ENCODE peak calls at places on chromosomes 13 and 19, in nine cellular contexts. V is HCT116, F is neural progenitor cell, B is upper lobe of left lung, Q is suprapubic skin, H is thyroid gland, J is mammary epithelial cell, C is body of pancreas, P is psoas muscle. I is an unnamed sample. For H3K27me3 and H3K4me1, the result is how much of the 10 kb centered on the place peaks cover.

GRCh38 chr19:35061583-35062373 is 20.3 kb downstream of the HPN start:
- DNase-seq in H (no peak), F (no peak), C (no peak), J (no peak), P (peak), Q (no peak), V (no peak), B (no peak), I (no peak)

GRCh38 chr13:90430127-90430526 is 917.4 kb upstream of the MIR17HG start:
- DNase-seq in Q (no peak), V (no peak), F (no peak), B (no peak), H (no peak), C (no peak), P (no peak), J (no peak), I (no peak)

GRCh38 chr13:47816835-47817234 is 184.2 kb downstream of the SUCLA2 start:
- DNase-seq in J (no peak), C (no peak), F (peak), H (no peak), B (no peak), Q (no peak), V (no peak), P (no peak), I (no peak)

GRCh38 chr19:29687244-29687896 is 22.1 kb downstream of the PLEKHF1 start:
- DNase-seq in F (no peak), V (no peak), C (no peak), P (peak), Q (no peak), B (no peak), J (peak), H (no peak), I (no peak)

GRCh38 chr13:28379371-28380083 is 115.4 kb downstream of the FLT1 start:
- DNase-seq in Q (no peak), P (no peak), C (no peak), H (peak), B (no peak), J (no peak), F (no peak), V (no peak), I (no peak)

GRCh38 chr13:75480691-75481175 is 1.2 kb downstream of the TBC1D4 start:
- DNase-seq in P (peak), C (peak), J (peak), H (peak), Q (peak), B (peak), V (peak), F (peak), I (peak)

GRCh38 chr19:11377237-11377636 is 2.8 kb downstream of the SWSAP1 start:
- DNase-seq in F (no peak), B (peak), C (no peak), V (no peak), P (no peak), J (peak), H (peak), Q (no peak), I (no peak)

GRCh38 chr19:390386-391198 is 18.4 kb downstream of the C2CD4C start:
- DNase-seq in C (no peak), P (no peak), F (no peak), V (no peak), J (no peak), Q (no peak), B (peak), H (no peak), I (no peak)

GRCh38 chr13:85771856-85772255 is 27.4 kb downstream of the SLITRK6 start:
- DNase-seq in J (peak), Q (no peak), C (no peak), F (no peak), B (no peak), H (no peak), P (no peak), V (no peak), I (no peak)

GRCh38 chr19:20351244-20351643 is 184.2 kb downstream of the ZNF486 start:
- DNase-seq in P (no peak), H (no peak), V (no peak), J (no peak), Q (no peak), F (no peak), C (no peak), B (no peak), I (no peak)

GRCh38 chr13:32164622-32165268 is 133.2 kb downstream of the FRY start:
- DNase-seq in P (no peak), Q (no peak), F (peak), C (peak), V (peak), J (no peak), H (peak), B (peak), I (peak)

GRCh38 chr13:59771272-59771671 is 392.5 kb downstream of the DIAPH3 start:
- DNase-seq in J (no peak), C (no peak), F (peak), Q (no peak), P (no peak), V (no peak), H (no peak), B (no peak), I (peak)

GRCh38 chr13:70324519-70324918 is 216.3 kb upstream of the KLHL1 start:
- DNase-seq in F (no peak), Q (no peak), J (no peak), V (no peak), P (no peak), H (no peak), B (no peak), C (no peak), I (no peak)

GRCh38 chr13:47661076-47661475 is 340.0 kb downstream of the SUCLA2 start:
- DNase-seq in J (peak), H (no peak), F (no peak), B (no peak), C (no peak), Q (no peak), V (no peak), P (no peak), I (no peak)

GRCh38 chr13:39013462-39013861 is 22.8 kb upstream of the STOML3 start:
- DNase-seq in C (no peak), B (no peak), J (no peak), F (no peak), P (no peak), H (no peak), V (no peak), Q (no peak), I (no peak)

GRCh38 chr19:53771133-53771532 is 53.0 kb downstream of the NLRP12 start:
- DNase-seq in P (no peak), V (no peak), C (no peak), J (no peak), Q (no peak), F (no peak), B (no peak), H (no peak), I (peak)

GRCh38 chr13:79062291-79062690 is 343.8 kb downstream of the RBM26 start:
- DNase-seq in P (no peak), Q (no peak), C (no peak), F (no peak), B (no peak), H (no peak), V (no peak), J (no peak), I (no peak)

GRCh38 chr13:111322001-111322915 is 1.8 kb downstream of the TEX29 start:
- DNase-seq in Q (no peak), B (no peak), P (no peak), C (no peak), J (no peak), H (no peak), F (no peak), V (no peak), I (no peak)

GRCh38 chr13:46006688-46007452 is 45.7 kb downstream of the ZC3H13 start:
- DNase-seq in P (no peak), V (no peak), B (no peak), J (no peak), C (no peak), H (no peak), Q (no peak), F (no peak), I (no peak)

GRCh38 chr13:110001622-110002275 is 215.4 kb upstream of the IRS2 start:
- DNase-seq in B (no peak), F (no peak), Q (no peak), J (peak), P (no peak), C (no peak), H (no peak), V (no peak), I (no peak)

GRCh38 chr19:41427647-41428480 is 690 bp upstream of the B3GNT8 start:
- DNase-seq in H (peak), F (peak), B (peak), P (no peak), Q (no peak), C (peak), J (no peak), V (no peak), I (no peak)

GRCh38 chr13:106281426-106281825 is 254.0 kb downstream of the EFNB2 start:
- DNase-seq in J (no peak), P (no peak), B (no peak), F (no peak), C (no peak), V (no peak), H (no peak), Q (no peak), I (no peak)

GRCh38 chr19:15673176-15673654 is 328 bp downstream of the CYP4F12 start:
- DNase-seq in F (no peak), C (no peak), P (no peak), Q (no peak), B (no peak), H (no peak), J (peak), V (no peak), I (no peak)

GRCh38 chr13:101649490-101650126 is 197.1 kb downstream of the ITGBL1 start:
- DNase-seq in Q (no peak), V (no peak), P (no peak), C (no peak), F (no peak), H (no peak), J (peak), B (no peak), I (no peak)

GRCh38 chr13:53200498-53201453 is 172.2 kb downstream of the OLFM4 start:
- DNase-seq in P (peak), H (peak), V (no peak), Q (no peak), C (peak), B (peak), J (no peak), F (peak), I (no peak)

GRCh38 chr19:48367855-48368254 is 3.7 kb downstream of the SYNGR4 start:
- DNase-seq in V (no peak), H (peak), J (no peak), F (no peak), Q (no peak), C (no peak), P (no peak), B (no peak), I (no peak)

GRCh38 chr19:29841209-29841558 is 29.4 kb downstream of the CCNE1 start:
- DNase-seq in H (no peak), C (no peak), V (no peak), Q (peak), B (no peak), F (no peak), J (peak), P (peak), I (peak)

GRCh38 chr19:51473009-51473707 is 5.2 kb upstream of the CEACAM18 start:
- DNase-seq in B (peak), C (peak), P (peak), J (peak), F (peak), H (peak), V (peak), Q (peak), I (peak)

GRCh38 chr19:13089857-13090507 is 12.7 kb downstream of the LYL1 start:
- DNase-seq in J (no peak), C (no peak), H (no peak), Q (no peak), F (no peak), B (no peak), V (no peak), P (no peak), I (no peak)
- H3K27me3 ChIP-seq in J (under half), C (under half), H (under half), Q (under half), F (half or more), B (under half), V (under half), P (under half), I (under half)

GRCh38 chr13:40334616-40335015 is 331.8 kb downstream of the FOXO1 start:
- DNase-seq in B (no peak), J (no peak), Q (no peak), F (no peak), C (no peak), H (no peak), P (no peak), V (no peak), I (no peak)

GRCh38 chr13:40334031-40334430 is 332.4 kb downstream of the FOXO1 start:
- DNase-seq in P (no peak), H (no peak), J (no peak), C (no peak), B (no peak), F (no peak), Q (no peak), V (no peak), I (no peak)

GRCh38 chr13:40330950-40331349 is 335.5 kb downstream of the FOXO1 start:
- DNase-seq in B (no peak), V (no peak), C (no peak), J (peak), P (no peak), H (no peak), Q (no peak), F (no peak), I (no peak)

GRCh38 chr13:40331802-40332201 is 334.6 kb downstream of the FOXO1 start:
- DNase-seq in C (no peak), J (no peak), B (no peak), F (no peak), H (no peak), V (no peak), P (no peak), Q (no peak), I (no peak)

DNA sequence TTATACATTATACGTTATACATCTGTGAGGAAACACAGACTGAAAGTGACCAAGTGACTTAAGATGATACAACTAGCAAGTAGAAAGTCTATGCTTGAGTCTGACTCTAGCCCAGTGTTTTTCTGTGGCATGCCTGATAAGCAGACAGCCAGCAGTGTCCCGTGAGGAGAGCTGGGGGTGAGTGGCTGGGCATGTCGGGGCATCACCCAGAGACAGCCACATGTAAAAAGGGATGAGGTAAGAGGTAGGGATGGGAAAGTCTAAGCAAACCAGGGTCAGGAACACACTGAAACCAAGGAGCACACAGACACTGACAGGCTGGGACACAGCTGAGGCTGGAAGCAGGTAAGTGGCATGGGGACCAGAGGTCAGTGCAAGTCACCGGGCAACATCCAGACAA is 333.2 kb downstream of the FOXO1 start:
- DNase-seq in H (no peak), V (no peak), F (no peak), P (no peak), C (no peak), J (peak), B (no peak), Q (no peak), I (no peak)
- H3K4me1 ChIP-seq in H (under half), V (under half), F (under half), P (under half), C (under half), J (under half), B (under half), Q (under half), I (under half)

DNA sequence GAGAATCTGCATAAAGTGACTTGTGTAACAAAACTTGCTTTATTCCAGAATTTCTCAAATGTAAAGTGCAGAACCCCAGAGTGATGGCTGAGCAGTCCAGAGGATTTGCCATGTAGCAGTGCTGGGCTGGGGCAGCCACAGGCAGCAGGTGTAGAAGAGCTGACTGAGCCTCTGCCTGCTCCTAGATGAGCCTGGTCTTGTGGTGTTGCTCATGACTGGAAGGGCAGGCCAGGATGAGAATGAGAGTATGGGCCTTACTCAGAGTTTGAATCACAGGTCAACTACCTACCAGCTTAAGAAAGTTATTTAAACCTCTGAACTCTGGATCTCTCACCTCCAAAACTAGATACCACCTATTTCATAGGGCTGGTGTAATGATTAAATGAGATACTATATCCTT is 2.9 kb upstream of the C13orf42 start:
- DNase-seq in Q (no peak), P (no peak), H (no peak), V (no peak), C (no peak), F (no peak), B (no peak), J (peak), I (no peak)
- H3K27me3 ChIP-seq in Q (under half), P (under half), H (under half), V (under half), C (under half), F (under half), B (under half), J (under half), I (under half)

GRCh38 chr13:44561352-44561751 is 14.8 kb downstream of the TSC22D1 start:
- DNase-seq in F (no peak), C (no peak), V (no peak), H (no peak), J (no peak), P (no peak), B (no peak), Q (no peak), I (no peak)

GRCh38 chr13:44566601-44567000 is 9.5 kb downstream of the TSC22D1 start:
- DNase-seq in V (no peak), J (no peak), F (no peak), B (no peak), H (no peak), P (no peak), C (no peak), Q (no peak), I (no peak)

DNA sequence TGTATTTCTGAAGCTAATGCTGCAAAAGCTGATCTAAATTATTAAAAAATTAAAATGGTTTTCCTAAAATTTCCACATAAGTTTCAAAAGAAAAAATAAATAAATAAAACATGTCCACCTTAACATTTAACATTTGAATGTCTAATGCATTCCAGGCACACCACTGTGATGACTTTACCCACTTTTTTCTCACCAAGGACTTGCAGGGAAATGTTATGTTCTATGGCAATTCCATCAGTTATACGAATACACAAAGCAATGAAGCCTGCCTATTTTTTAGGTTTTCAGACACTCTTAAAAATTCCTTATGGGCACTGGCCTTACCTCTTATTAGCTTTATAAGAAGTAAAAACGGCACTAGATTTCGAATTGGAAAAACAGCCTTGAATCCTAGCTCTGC is 10.2 kb downstream of the TSC22D1 start:
- DNase-seq in C (no peak), B (no peak), V (no peak), H (no peak), J (no peak), Q (no peak), F (no peak), P (no peak), I (no peak)
- H3K4me1 ChIP-seq in C (under half), B (under half), V (under half), H (under half), J (under half), Q (under half), F (under half), P (under half), I (under half)

GRCh38 chr19:55165952-55166529 is 372 bp downstream of the DNAAF3 start:
- DNase-seq in V (peak), J (peak), B (peak), C (peak), F (peak), Q (no peak), P (peak), H (peak), I (peak)
- H3K27me3 ChIP-seq in V (under half), J (under half), B (under half), C (under half), F (half or more), Q (half or more), P (under half), H (under half), I (under half)

DNA sequence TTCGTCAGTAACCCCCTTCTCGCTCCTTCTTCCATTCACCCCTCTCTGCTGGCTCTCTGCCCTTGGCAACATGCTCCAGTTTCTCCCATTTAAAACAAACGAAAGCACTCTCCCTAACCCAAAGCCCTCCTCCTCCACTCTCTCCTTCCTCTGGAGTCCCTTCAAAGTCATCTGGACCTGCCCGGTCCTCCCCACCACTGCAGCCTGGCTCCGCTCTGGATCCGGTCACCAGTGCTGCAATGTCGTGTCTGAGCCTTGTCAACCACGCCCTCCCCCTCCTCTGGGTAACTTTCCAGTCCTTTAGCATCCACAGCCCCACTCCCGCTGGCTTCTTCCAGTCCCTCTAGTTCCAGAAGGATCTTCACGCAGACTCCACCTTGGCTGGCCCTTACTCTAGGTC is 55.0 kb downstream of the STK24 start:
- DNase-seq in Q (no peak), C (no peak), P (peak), F (no peak), V (no peak), B (no peak), H (peak), J (no peak), I (no peak)
- H3K4me1 ChIP-seq in Q (half or more), C (half or more), P (half or more), F (under half), V (under half), B (under half), H (half or more), J (under half), I (under half)

I was measured in Caco-2.